ENCODE peak calls at places on chromosomes 7 and 10, in four cellular contexts. J, Z, E and X are unnamed samples. For H3K4me1, the result is how much of the 10 kb centered on the place peaks cover.

GRCh38 chr10:22433875-22434274 is 88.6 kb downstream of the SPAG6 start:
- DNase-seq in J (no peak), Z (peak), E (no peak), X (no peak)

GRCh38 chr7:12941512-12941911 is 254.1 kb downstream of the ARL4A start:
- DNase-seq in J (no peak), Z (no peak), E (no peak), X (no peak)

GRCh38 chr7:119733480-119733879 is 539.5 kb upstream of the KCND2 start:
- DNase-seq in J (no peak), Z (peak), E (no peak), X (no peak)

GRCh38 chr10:110138197-110138812 is 69.1 kb upstream of the MXI1 start:
- DNase-seq in J (no peak), Z (peak), E (no peak), X (no peak)

GRCh38 chr7:100132697-100133137 is 6.0 kb downstream of the MBLAC1 start:
- DNase-seq in J (no peak), Z (peak), E (peak), X (no peak)

GRCh38 chr10:92573091-92573797 is 649 bp downstream of the IDE start:
- DNase-seq in J (no peak), Z (peak), E (peak), X (no peak)

GRCh38 chr10:11446133-11446532 is 165.3 kb downstream of the USP6NL start:
- DNase-seq in J (no peak), Z (no peak), E (no peak), X (no peak)

GRCh38 chr10:30176182-30176581 is 116.8 kb upstream of the JCAD start:
- DNase-seq in J (no peak), Z (peak), E (no peak), X (no peak)

GRCh38 chr10:119116326-119116951 is 12.5 kb downstream of the DENND10 start:
- DNase-seq in J (no peak), Z (peak), E (no peak), X (no peak)

GRCh38 chr7:107632466-107632865 is 28.2 kb upstream of the SLC26A4 start:
- DNase-seq in J (no peak), Z (no peak), E (no peak), X (no peak)

GRCh38 chr7:148669907-148670306 is 28.8 kb upstream of the CUL1 start:
- DNase-seq in J (no peak), Z (no peak), E (no peak), X (no peak)

GRCh38 chr7:116232920-116233319 is 22.6 kb downstream of the TES start:
- DNase-seq in J (no peak), Z (no peak), E (no peak), X (no peak)

GRCh38 chr10:12350925-12351324 is 1.6 kb downstream of the CAMK1D start:
- DNase-seq in J (no peak), Z (no peak), E (no peak), X (no peak)

GRCh38 chr7:156308976-156309620 is 331.5 kb upstream of the RNF32 start:
- DNase-seq in J (no peak), Z (no peak), E (no peak), X (no peak)

GRCh38 chr10:122524811-122525210 is 35.7 kb upstream of the DMBT1 start:
- DNase-seq in J (no peak), Z (no peak), E (no peak), X (no peak)

GRCh38 chr10:58791137-58791536 is 278.5 kb downstream of the BICC1 start:
- DNase-seq in J (no peak), Z (peak), E (no peak), X (no peak)

GRCh38 chr7:130959743-130960207 is 225.8 kb upstream of the KLF14 start:
- DNase-seq in J (no peak), Z (peak), E (no peak), X (no peak)

GRCh38 chr10:97669561-97669960 is 17.5 kb downstream of the AVPI1 start:
- DNase-seq in J (no peak), Z (no peak), E (no peak), X (no peak)

GRCh38 chr7:47239927-47240570 is 341.9 kb downstream of the TNS3 start:
- DNase-seq in J (no peak), Z (peak), E (peak), X (no peak)
- H3K4me1 ChIP-seq in J (under half), Z (under half), E (under half), X (under half)

GRCh38 chr10:72321248-72322029 is 33.3 kb downstream of the DNAJB12 start:
- DNase-seq in J (no peak), Z (no peak), E (no peak), X (no peak)
- H3K4me1 ChIP-seq in J (half or more), Z (under half), E (under half), X (under half)

GRCh38 chr10:132571565-132572544 is 34.3 kb downstream of the INPP5A start:
- DNase-seq in J (no peak), Z (peak), E (peak), X (no peak)
- H3K4me1 ChIP-seq in J (under half), Z (under half), E (under half), X (under half)

DNA sequence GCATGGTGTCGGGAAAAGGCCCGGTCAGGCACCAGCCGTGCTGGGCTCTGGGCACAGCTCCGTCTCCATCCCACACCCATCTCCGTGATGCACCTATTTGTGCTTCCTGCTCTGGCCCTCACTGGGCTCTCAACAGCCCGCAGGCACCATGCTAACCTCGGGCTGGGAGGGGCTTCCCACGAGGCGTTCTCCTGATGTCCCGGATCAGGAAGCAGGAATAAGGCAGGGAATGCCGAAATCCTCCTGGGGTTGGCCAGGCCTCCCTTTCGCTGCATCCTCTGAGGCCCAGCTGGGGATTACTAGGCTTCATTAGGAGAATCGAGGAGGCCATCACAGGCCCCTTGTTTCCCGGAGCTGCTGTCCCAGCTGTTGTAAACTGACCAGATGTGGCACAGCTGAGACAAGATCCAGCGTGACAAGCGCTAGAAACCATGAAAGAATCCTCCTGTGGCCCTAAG is 72.0 kb downstream of the FAM53B start:
- DNase-seq in J (no peak), Z (peak), E (no peak), X (no peak)
- H3K4me1 ChIP-seq in J (half or more), Z (under half), E (under half), X (under half)

GRCh38 chr7:150909192-150909591 is 56.9 kb downstream of the AOC1 start:
- DNase-seq in J (no peak), Z (no peak), E (no peak), X (no peak)
- H3K4me1 ChIP-seq in J (under half), Z (under half), E (under half), X (under half)

GRCh38 chr7:138245216-138245615 is 169.0 kb downstream of the AKR1D1 start:
- DNase-seq in J (no peak), Z (peak), E (no peak), X (no peak)

GRCh38 chr7:138245682-138246081 is 169.4 kb downstream of the AKR1D1 start:
- DNase-seq in J (no peak), Z (peak), E (peak), X (no peak)

GRCh38 chr7:138246391-138246790 is 170.1 kb downstream of the AKR1D1 start:
- DNase-seq in J (no peak), Z (no peak), E (no peak), X (no peak)

GRCh38 chr7:138244606-138245005 is 168.3 kb downstream of the AKR1D1 start:
- DNase-seq in J (no peak), Z (no peak), E (no peak), X (no peak)

DNA sequence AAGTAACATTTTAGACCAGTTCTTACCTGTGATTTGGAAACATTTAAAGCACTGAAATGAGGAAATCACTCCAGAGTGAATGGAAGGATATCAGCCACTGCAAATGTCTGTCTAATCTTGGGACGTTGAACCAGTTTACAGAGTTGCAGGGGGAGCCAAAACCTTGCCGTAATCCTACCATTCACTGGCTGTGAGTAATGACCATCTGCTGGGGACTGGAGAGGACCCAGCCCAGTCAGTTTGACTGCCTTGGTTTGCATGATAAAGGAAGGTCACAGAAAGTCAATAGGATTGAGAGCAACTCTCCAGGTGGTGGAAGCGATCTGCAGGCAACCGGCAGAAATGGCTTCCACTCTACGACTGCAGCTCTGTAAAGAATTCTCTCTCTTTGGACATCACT is 167.2 kb downstream of the AKR1D1 start:
- DNase-seq in J (no peak), Z (peak), E (peak), X (no peak)
- H3K4me1 ChIP-seq in J (under half), Z (under half), E (under half), X (under half)

DNA sequence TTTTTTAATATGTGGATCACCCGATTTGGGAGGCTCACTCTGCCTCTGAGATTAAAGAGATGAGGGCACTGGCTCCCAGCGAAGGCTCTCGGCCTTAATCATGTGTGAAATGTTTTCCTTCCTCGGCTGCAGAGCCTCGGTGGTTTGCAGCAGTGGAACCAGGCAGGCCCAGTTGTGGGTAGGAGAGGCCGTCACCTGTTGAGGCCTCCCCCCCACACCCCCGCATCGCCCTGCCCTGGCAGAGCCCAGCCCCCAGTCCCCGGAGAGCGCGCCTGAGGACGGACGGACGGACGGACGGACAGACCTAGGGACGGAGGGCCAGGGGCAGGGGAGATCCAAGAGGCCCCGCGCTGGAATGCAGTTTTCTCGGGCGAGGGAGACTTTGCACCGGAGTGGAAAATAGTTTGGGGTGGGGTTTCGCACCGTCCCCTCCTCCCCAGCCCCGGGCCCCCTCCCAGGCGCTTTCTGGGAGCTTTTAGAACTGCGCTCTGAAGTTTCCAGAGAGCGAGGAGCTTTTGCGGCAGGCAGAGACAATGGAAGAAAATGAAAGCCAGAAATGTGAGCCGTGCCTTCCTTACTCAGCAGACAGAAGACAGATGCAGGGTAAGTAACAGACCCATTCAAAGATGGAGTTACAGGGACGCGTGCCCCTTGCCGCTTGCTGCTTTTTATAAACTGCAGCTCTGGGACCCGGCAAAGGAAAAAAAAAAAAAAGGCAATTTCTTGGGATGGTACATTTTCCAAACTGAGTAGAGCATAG is at the start of gene KIAA1217:
- DNase-seq in J (peak), Z (peak), E (peak), X (no peak)
- H3K4me1 ChIP-seq in J (under half), Z (under half), E (under half), X (under half)

DNA sequence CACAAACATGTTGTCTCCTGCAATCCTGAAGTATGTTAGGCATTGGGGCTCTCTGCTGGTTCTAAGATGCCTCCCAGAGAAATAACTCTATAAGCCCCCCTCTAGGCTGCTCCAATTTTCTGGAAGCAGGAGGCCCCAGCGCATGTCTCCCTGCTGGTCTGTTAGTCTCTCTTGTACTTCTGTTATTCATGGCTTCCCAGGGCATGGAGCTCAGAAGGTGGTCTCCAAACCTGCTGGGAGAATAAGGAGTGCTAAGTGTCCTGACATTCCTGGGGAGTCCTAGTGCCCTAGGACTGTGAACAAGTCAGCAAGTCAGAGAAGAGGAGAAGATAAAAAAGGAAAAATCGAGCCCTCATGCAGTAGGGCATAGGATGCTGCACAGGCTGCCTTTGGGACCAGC is 70.5 kb upstream of the EFCAB10 start:
- DNase-seq in J (no peak), Z (no peak), E (no peak), X (no peak)
- H3K4me1 ChIP-seq in J (under half), Z (under half), E (under half), X (under half)

GRCh38 chr10:104329754-104330153 is 8.5 kb downstream of the ITPRIP start:
- DNase-seq in J (no peak), Z (peak), E (peak), X (no peak)
- H3K4me1 ChIP-seq in J (half or more), Z (half or more), E (half or more), X (half or more)

GRCh38 chr10:103834436-103835095 is 20.8 kb downstream of the SH3PXD2A start:
- DNase-seq in J (no peak), Z (no peak), E (no peak), X (no peak)
- H3K4me1 ChIP-seq in J (under half), Z (half or more), E (under half), X (under half)